ENCODE peak calls at places on chromosomes 12 and 14, in six cellular contexts. E is HepG2, P is sigmoid colon, R is prostate gland, H is HCT116, U is breast epithelium. J is an unnamed sample.

GRCh38 chr14:31692376-31692781 is 131.2 kb downstream of the NUBPL start:
- DNase-seq in E (no peak), P (no peak), R (no peak), H (no peak), U (no peak), J (no peak)

GRCh38 chr14:78512021-78512420 is 341.8 kb downstream of the NRXN3 start:
- DNase-seq in E (no peak), P (no peak), R (no peak), H (no peak), U (no peak), J (no peak)

GRCh38 chr12:46071769-46072624 is 81.6 kb upstream of the SCAF11 start:
- DNase-seq in E (peak; percentile 46), P (peak; percentile 82), R (peak; percentile 45), H (peak; percentile 58), U (peak; percentile 70), J (peak; percentile 83)

GRCh38 chr14:65185859-65186258 is 83.5 kb upstream of the MAX start:
- DNase-seq in E (no peak), P (no peak), R (no peak), H (no peak), U (no peak), J (no peak)

GRCh38 chr12:126994599-126994998 is 1272.4 kb upstream of the TMEM132C start:
- DNase-seq in E (no peak), P (no peak), R (no peak), H (no peak), U (no peak), J (no peak)

GRCh38 chr12:104793280-104793679 is 164.8 kb downstream of the SLC41A2 start:
- DNase-seq in E (no peak), P (no peak), R (no peak), H (no peak), U (no peak), J (no peak)

GRCh38 chr14:32342151-32342853 is 13.2 kb downstream of the AKAP6 start:
- DNase-seq in E (no peak), P (no peak), R (no peak), H (no peak), U (no peak), J (no peak)

GRCh38 chr12:113445544-113446176 is 23.5 kb downstream of the SDSL start:
- DNase-seq in E (no peak), P (no peak), R (no peak), H (no peak), U (no peak), J (no peak)

DNA sequence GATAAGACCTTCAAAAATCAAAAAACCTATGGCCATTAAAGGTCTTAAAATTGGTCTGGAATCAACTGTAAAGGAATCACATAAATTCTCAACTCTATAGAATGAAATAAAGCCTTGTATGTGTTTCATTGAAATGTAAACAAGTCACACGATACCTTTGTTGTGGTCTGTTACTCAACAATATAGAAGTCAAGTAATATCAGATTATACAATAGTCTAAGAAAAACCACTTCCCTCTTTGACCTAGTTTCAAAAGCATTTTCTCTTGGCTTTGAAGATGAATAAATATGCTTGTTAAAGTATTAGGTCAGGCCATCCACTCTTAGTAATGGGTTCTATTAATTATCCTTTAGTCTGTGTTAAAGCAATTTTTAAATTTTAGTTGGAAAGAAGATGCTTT is 79.8 kb upstream of the DIO2 start:
- DNase-seq in E (no peak), P (no peak), R (no peak), H (no peak), U (no peak), J (no peak)
- H3K4me1 ChIP-seq in E (no peaks in the 10 kb centered on the region), P (no peaks in the 10 kb centered on the region), R (no peaks in the 10 kb centered on the region), H (no peaks in the 10 kb centered on the region), U (no peaks in the 10 kb centered on the region), J (no peaks in the 10 kb centered on the region)

GRCh38 chr14:99809376-99809775 is 16.2 kb downstream of the EML1 start:
- DNase-seq in E (no peak), P (peak; percentile 95), R (no peak), H (no peak), U (no peak), J (no peak)
- H3K27ac ChIP-seq in E (no peak overlapping the region), P (peak overlapping the region; percentile 75), R (no peak overlapping the region), H (no peak overlapping the region), U (peak overlapping the region; percentile 72), J (no peak overlapping the region)

GRCh38 chr14:58297762-58298476 is 436 bp upstream of the ARID4A start:
- DNase-seq in E (peak; percentile 100), P (peak; percentile 99), R (peak; percentile 99), H (peak; percentile 100), U (peak; percentile 98), J (peak; percentile 99)
- TF ChIP-seq POLR2AphosphoS5 in E (peak; percentile 85), P (peak; percentile 79), R (peak; percentile 98), H (peak; percentile 77), U (peak; percentile 97), J (peak; percentile 87)

GRCh38 chr14:56342419-56342901 is 224.2 kb downstream of the PELI2 start:
- DNase-seq in E (no peak), P (no peak), R (no peak), H (no peak), U (no peak), J (no peak)

GRCh38 chr14:56339855-56340701 is 221.9 kb downstream of the PELI2 start:
- DNase-seq in E (peak; percentile 41), P (peak; percentile 82), R (peak; percentile 46), H (peak; percentile 53), U (no peak), J (peak; percentile 84)

GRCh38 chr14:56340921-56341320 is 222.7 kb downstream of the PELI2 start:
- DNase-seq in E (no peak), P (no peak), R (no peak), H (no peak), U (no peak), J (no peak)

GRCh38 chr14:56341766-56342418 is 223.7 kb downstream of the PELI2 start:
- DNase-seq in E (no peak), P (no peak), R (no peak), H (no peak), U (no peak), J (no peak)

GRCh38 chr14:56338674-56339073 is 220.5 kb downstream of the PELI2 start:
- DNase-seq in E (no peak), P (no peak), R (no peak), H (no peak), U (no peak), J (no peak)
- H3K4me1 ChIP-seq in E (peaks cover 3% of the 10 kb centered on the region), P (peaks cover 33% of the 10 kb centered on the region), R (no peaks in the 10 kb centered on the region), H (peaks cover 15% of the 10 kb centered on the region), U (no peaks in the 10 kb centered on the region), J (peaks cover 36% of the 10 kb centered on the region)

DNA sequence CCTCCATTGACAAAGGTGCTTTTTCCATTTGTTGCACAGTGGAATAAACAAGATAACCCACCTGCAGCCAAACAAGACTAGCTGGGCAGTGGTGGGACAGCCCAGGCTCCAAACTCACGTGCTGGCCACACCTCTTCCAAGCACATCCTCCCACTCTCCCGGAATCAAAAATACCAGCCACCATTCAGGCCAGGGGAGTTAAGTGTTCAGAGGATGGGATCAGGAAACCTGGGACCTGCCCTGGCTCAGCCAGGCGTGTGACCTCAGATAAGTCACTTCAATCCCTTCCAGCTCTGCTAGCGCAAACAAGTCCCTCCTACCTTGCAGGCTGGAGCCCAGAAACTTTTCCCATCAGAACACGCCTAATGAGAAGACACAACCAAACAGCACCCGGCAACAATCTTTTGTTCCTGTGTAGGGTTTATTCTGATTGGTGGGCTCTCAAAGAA is 43.3 kb downstream of the ACTN1 start:
- DNase-seq in E (no peak), P (peak; percentile 85), R (peak; percentile 35), H (no peak), U (no peak), J (no peak)
- H3K27ac ChIP-seq in E (no peak overlapping the region), P (peak overlapping the region; percentile 100), R (peak overlapping the region; percentile 98), H (no peak overlapping the region), U (peak overlapping the region; percentile 83), J (peak overlapping the region; percentile 69)

GRCh38 chr14:50717826-50718225 is 49.7 kb upstream of the SAV1 start:
- DNase-seq in E (no peak), P (no peak), R (no peak), H (no peak), U (no peak), J (no peak)
- TF ChIP-seq POLR2AphosphoS5 in E (no peak), P (no peak), R (no peak), H (no peak), U (no peak), J (no peak)

DNA sequence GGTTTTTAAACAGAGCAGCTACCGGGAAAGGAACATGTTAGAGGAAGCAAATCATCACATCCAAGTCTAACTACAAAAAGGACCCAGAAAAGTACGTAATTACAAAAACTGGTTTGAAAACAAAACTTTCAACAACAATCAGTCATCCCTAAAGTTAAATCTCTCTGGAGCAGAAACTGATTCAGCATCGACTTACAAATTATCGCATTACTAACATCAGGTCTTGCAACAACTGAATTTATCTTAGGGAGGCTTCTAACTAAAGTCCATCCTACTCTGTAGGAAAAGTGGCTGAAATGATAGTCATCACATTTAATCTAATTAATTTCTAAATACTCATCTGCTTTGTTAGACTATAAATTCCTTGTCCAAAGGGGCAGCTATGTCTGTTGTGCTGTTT is 136.9 kb downstream of the MED13L start:
- DNase-seq in E (no peak), P (no peak), R (no peak), H (no peak), U (no peak), J (no peak)
- H3K4me1 ChIP-seq in E (peaks cover 40% of the 10 kb centered on the region), P (peaks cover 95% of the 10 kb centered on the region), R (peaks cover 4% of the 10 kb centered on the region), H (peaks cover 75% of the 10 kb centered on the region), U (no peaks in the 10 kb centered on the region), J (peaks cover 100% of the 10 kb centered on the region)

GRCh38 chr12:47824629-47825028 is 4.9 kb upstream of the HDAC7 start:
- DNase-seq in E (no peak), P (no peak), R (no peak), H (no peak), U (no peak), J (no peak)
- H3K27ac ChIP-seq in E (no peak overlapping the region), P (peak overlapping the region; percentile 99), R (peak overlapping the region; percentile 13), H (no peak overlapping the region), U (peak overlapping the region; percentile 98), J (peak overlapping the region; percentile 97)

GRCh38 chr14:24774167-24774915 is 140.4 kb upstream of the GZMB start:
- DNase-seq in E (no peak), P (no peak), R (no peak), H (no peak), U (no peak), J (no peak)
- TF ChIP-seq POLR2AphosphoS5 in E (no peak), P (no peak), R (no peak), H (no peak), U (no peak), J (no peak)